ENCODE peak calls at places on chromosome 22, in four cellular contexts. One of them, this sample, is unnamed. For H3K27me3, the result is how much of the 10 kb centered on the place peaks cover.

GRCh38 chr22:32533265-32534068 is 58.9 kb downstream of the FBXO7 start:
- DNase-seq in body of pancreas: no peak
- DNase-seq in uterus: peak
- DNase-seq in astrocyte: peak
- DNase-seq in this sample: no peak

GRCh38 chr22:19728271-19728670 is 4.9 kb downstream of the GP1BB start:
- DNase-seq in body of pancreas: peak
- DNase-seq in uterus: no peak
- DNase-seq in astrocyte: no peak
- DNase-seq in this sample: no peak

GRCh38 chr22:20111045-20111688 is 4.7 kb upstream of the RANBP1 start:
- DNase-seq in body of pancreas: no peak
- DNase-seq in uterus: no peak
- DNase-seq in astrocyte: peak
- DNase-seq in this sample: no peak

GRCh38 chr22:20211997-20212753 is 55.9 kb downstream of the RTN4R start:
- DNase-seq in body of pancreas: peak
- DNase-seq in uterus: no peak
- DNase-seq in astrocyte: peak
- DNase-seq in this sample: no peak

GRCh38 chr22:30832407-30832987 is 136.1 kb downstream of the MORC2 start:
- DNase-seq in body of pancreas: no peak
- DNase-seq in uterus: no peak
- DNase-seq in astrocyte: no peak
- DNase-seq in this sample: no peak

GRCh38 chr22:29344137-29344536 is 28.6 kb upstream of the RASL10A start:
- DNase-seq in body of pancreas: peak
- DNase-seq in uterus: peak
- DNase-seq in astrocyte: peak
- DNase-seq in this sample: peak

GRCh38 chr22:27405672-27406388 is 395.7 kb downstream of the MN1 start:
- DNase-seq in body of pancreas: peak
- DNase-seq in uterus: no peak
- DNase-seq in astrocyte: no peak
- DNase-seq in this sample: no peak

GRCh38 chr22:16917144-16918003 is 90.6 kb downstream of the GAB4 start:
- DNase-seq in body of pancreas: peak
- DNase-seq in uterus: peak
- DNase-seq in astrocyte: no peak
- DNase-seq in this sample: no peak

GRCh38 chr22:32281092-32281491 is 25.9 kb upstream of the SLC5A4 start:
- DNase-seq in body of pancreas: no peak
- DNase-seq in uterus: no peak
- DNase-seq in astrocyte: peak
- DNase-seq in this sample: no peak

GRCh38 chr22:39325392-39325932 is 6.0 kb upstream of the RPL3 start:
- DNase-seq in body of pancreas: no peak
- DNase-seq in uterus: no peak
- DNase-seq in astrocyte: no peak
- DNase-seq in this sample: no peak

GRCh38 chr22:19343470-19343869 is 52.0 kb upstream of the CLTCL1 start:
- DNase-seq in body of pancreas: no peak
- DNase-seq in uterus: no peak
- DNase-seq in astrocyte: no peak
- DNase-seq in this sample: no peak

GRCh38 chr22:22818861-22819855 is 68.5 kb upstream of the IGLL5 start:
- DNase-seq in body of pancreas: no peak
- DNase-seq in uterus: no peak
- DNase-seq in astrocyte: no peak
- DNase-seq in this sample: no peak

GRCh38 chr22:48676266-48677167 is 1151.2 kb downstream of the BRD1 start:
- DNase-seq in body of pancreas: no peak
- DNase-seq in uterus: no peak
- DNase-seq in astrocyte: no peak
- DNase-seq in this sample: no peak
- H3K4me3 ChIP-seq in body of pancreas: no peak
- H3K4me3 ChIP-seq in uterus: no peak
- H3K4me3 ChIP-seq in astrocyte: no peak
- H3K4me3 ChIP-seq in this sample: no peak

DNA sequence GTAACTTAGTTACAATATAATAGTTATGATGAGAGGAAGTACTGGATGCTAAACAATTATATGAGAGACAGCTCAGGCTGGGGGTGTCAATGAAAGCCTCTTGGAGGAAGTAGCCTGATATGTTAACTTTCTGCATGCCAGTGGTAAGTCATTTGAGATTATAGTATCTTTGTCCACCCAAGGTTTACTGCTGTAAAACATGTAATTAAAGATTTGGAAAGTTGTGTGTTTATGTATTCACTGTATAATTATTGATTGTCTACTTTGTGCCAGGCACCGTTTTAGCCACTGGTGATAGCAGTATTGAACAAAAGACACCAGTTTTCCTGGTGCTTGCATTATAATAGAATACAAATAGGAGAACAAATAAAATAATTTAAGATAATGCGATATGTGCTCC is 624 bp upstream of the DNAJB7 start:
- DNase-seq in body of pancreas: no peak
- DNase-seq in uterus: no peak
- DNase-seq in astrocyte: no peak
- DNase-seq in this sample: no peak
- H3K27me3 ChIP-seq in body of pancreas: under half
- H3K27me3 ChIP-seq in uterus: under half
- H3K27me3 ChIP-seq in astrocyte: under half
- H3K27me3 ChIP-seq in this sample: under half

DNA sequence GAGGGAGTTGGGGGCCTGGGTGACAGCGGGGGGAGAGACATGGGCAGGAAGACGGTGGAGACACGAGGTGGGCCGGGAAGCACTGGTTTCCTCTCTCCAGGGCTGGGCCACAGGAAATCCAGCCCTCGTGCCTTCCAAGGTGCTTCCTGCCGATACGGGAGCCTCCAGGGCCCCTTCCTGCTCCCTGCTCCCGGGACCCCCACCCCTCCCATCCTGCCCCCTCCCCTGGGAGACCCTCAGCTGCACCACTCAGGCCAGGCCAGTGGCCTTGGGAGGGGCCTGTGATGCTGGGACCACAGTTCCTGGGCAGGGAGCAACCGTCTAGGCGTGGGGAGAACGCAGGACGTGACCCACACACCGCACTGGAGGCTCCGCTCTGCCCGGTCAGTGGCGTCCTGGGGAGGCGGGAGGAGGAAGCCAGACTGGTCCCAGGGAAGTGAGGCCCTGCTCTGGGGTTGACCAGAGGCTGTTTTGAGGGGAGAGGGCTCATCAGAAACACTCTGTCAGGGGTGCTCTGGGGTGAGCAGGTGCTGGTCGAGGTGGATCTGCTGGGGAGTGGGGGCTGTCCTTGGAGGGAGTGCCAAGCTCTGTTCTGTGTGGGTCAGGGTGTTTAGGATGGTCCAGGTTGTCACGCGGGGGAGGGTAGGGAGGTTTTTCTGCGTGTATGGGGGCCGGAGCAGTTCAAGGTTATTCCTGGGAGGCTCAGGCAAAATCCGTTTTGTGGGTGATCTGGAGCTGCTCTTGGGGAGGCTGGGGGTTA is at the start of gene SHANK3:
- DNase-seq in body of pancreas: no peak
- DNase-seq in uterus: peak
- DNase-seq in astrocyte: no peak
- DNase-seq in this sample: no peak
- H3K4me3 ChIP-seq in body of pancreas: no peak
- H3K4me3 ChIP-seq in uterus: peak
- H3K4me3 ChIP-seq in astrocyte: no peak
- H3K4me3 ChIP-seq in this sample: no peak

GRCh38 chr22:44328762-44329161 is 16.0 kb upstream of the SHISAL1 start:
- DNase-seq in body of pancreas: no peak
- DNase-seq in uterus: no peak
- DNase-seq in astrocyte: no peak
- DNase-seq in this sample: no peak

GRCh38 chr22:44328326-44328725 is 15.6 kb upstream of the SHISAL1 start:
- DNase-seq in body of pancreas: no peak
- DNase-seq in uterus: no peak
- DNase-seq in astrocyte: no peak
- DNase-seq in this sample: no peak

GRCh38 chr22:44330727-44331660 is 18.2 kb upstream of the SHISAL1 start:
- DNase-seq in body of pancreas: no peak
- DNase-seq in uterus: no peak
- DNase-seq in astrocyte: no peak
- DNase-seq in this sample: no peak

GRCh38 chr22:44330188-44330726 is 17.5 kb upstream of the SHISAL1 start:
- DNase-seq in body of pancreas: no peak
- DNase-seq in uterus: no peak
- DNase-seq in astrocyte: no peak
- DNase-seq in this sample: no peak

DNA sequence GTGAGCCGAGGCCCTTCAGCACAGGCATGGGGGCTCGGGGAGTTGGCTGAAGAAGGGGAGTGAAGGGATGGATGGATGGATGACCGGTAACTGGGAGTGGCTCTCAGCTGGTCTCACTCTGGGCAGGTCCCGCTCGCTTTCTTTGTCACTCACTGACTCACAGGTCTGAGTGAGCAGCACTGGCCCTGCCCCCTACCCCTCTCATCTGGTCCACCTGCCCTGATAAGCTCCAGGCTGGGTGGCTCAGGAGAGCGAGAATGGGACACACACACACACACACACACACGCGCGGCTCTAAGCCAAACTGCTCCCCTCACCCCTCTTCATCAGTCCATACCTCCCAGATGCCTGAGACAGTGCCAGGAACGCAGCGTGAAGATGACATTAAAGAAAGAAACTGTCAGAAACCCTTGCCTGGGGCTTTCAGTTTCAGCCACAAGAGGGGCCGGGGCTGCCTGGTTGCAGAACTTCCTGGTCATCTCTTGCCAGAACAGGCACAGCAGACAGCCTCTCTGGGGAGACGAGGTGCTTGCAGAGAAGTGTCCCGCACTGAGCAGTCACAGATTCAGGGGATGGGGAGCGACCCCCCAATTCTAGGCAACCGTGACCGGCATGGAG is 16.5 kb upstream of the SHISAL1 start:
- DNase-seq in body of pancreas: no peak
- DNase-seq in uterus: no peak
- DNase-seq in astrocyte: no peak
- DNase-seq in this sample: no peak
- H3K27me3 ChIP-seq in body of pancreas: under half
- H3K27me3 ChIP-seq in uterus: under half
- H3K27me3 ChIP-seq in astrocyte: under half
- H3K27me3 ChIP-seq in this sample: under half

GRCh38 chr22:37182949-37183245 is 5.2 kb downstream of the C1QTNF6 start:
- DNase-seq in body of pancreas: no peak
- DNase-seq in uterus: no peak
- DNase-seq in astrocyte: no peak
- DNase-seq in this sample: no peak

GRCh38 chr22:37185646-37186227 is 2.3 kb downstream of the C1QTNF6 start:
- DNase-seq in body of pancreas: no peak
- DNase-seq in uterus: no peak
- DNase-seq in astrocyte: no peak
- DNase-seq in this sample: no peak

GRCh38 chr22:37183432-37184379 is 4.3 kb downstream of the C1QTNF6 start:
- DNase-seq in body of pancreas: no peak
- DNase-seq in uterus: no peak
- DNase-seq in astrocyte: no peak
- DNase-seq in this sample: no peak

GRCh38 chr22:37184816-37185541 is 3.1 kb downstream of the C1QTNF6 start:
- DNase-seq in body of pancreas: no peak
- DNase-seq in uterus: no peak
- DNase-seq in astrocyte: no peak
- DNase-seq in this sample: no peak

GRCh38 chr22:37184380-37184755 is 3.7 kb downstream of the C1QTNF6 start:
- DNase-seq in body of pancreas: no peak
- DNase-seq in uterus: no peak
- DNase-seq in astrocyte: no peak
- DNase-seq in this sample: no peak
- H3K4me3 ChIP-seq in body of pancreas: no peak
- H3K4me3 ChIP-seq in uterus: no peak
- H3K4me3 ChIP-seq in astrocyte: no peak
- H3K4me3 ChIP-seq in this sample: no peak

GRCh38 chr22:48088926-48089536 is 1326.6 kb downstream of the TBC1D22A start:
- DNase-seq in body of pancreas: no peak
- DNase-seq in uterus: peak
- DNase-seq in astrocyte: no peak
- DNase-seq in this sample: no peak
- H3K27me3 ChIP-seq in body of pancreas: under half
- H3K27me3 ChIP-seq in uterus: under half
- H3K27me3 ChIP-seq in astrocyte: under half
- H3K27me3 ChIP-seq in this sample: under half

GRCh38 chr22:46122980-46123693 is 27.2 kb upstream of the PPARA start:
- DNase-seq in body of pancreas: peak
- DNase-seq in uterus: peak
- DNase-seq in astrocyte: no peak
- DNase-seq in this sample: no peak

GRCh38 chr22:46121079-46121478 is 29.2 kb upstream of the PPARA start:
- DNase-seq in body of pancreas: peak
- DNase-seq in uterus: no peak
- DNase-seq in astrocyte: no peak
- DNase-seq in this sample: no peak

GRCh38 chr22:46122511-46122971 is 27.8 kb upstream of the PPARA start:
- DNase-seq in body of pancreas: peak
- DNase-seq in uterus: peak
- DNase-seq in astrocyte: no peak
- DNase-seq in this sample: no peak

GRCh38 chr22:46120420-46120737 is 29.9 kb upstream of the PPARA start:
- DNase-seq in body of pancreas: no peak
- DNase-seq in uterus: no peak
- DNase-seq in astrocyte: no peak
- DNase-seq in this sample: no peak

DNA sequence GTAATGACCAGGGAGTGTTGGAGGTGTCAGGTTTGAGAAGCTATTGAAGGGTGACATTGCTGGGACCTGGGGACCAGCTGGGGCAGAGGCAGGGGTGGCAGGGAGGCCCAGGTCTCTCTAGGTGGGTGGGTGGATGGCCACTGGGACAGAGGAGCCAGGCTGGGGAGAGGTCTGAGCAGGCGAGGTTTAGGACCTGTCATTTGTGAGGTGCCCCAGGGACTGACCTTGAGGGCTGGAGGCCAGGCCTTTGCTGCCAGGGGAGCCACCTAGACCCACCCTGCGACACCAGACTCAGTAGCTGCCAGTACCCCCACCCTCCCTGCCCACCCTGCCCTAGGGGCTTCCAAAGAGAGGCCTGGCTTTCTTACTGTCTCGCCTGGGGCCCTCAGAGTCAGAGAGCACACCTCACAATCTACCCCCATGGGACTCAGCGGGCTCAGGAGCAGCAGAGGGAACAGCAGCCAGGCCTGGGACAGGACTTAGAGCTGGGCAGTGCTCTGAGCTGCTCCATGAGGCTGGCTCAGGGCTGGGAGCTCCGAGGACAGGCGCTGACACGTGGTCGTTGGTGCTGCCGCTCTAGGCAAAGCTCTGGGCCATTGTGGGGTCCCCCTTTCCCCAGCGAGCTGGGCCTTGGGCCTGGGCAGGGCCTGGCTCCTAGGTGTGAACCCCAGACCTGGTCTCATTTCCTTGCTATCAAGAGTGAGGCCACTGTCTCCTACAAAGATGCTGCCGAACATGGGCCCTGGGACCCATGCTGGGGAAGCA is 28.6 kb upstream of the PPARA start:
- DNase-seq in body of pancreas: peak
- DNase-seq in uterus: no peak
- DNase-seq in astrocyte: no peak
- DNase-seq in this sample: no peak
- H3K4me3 ChIP-seq in body of pancreas: no peak
- H3K4me3 ChIP-seq in uterus: no peak
- H3K4me3 ChIP-seq in astrocyte: no peak
- H3K4me3 ChIP-seq in this sample: no peak

GRCh38 chr22:42673898-42674390 is 24.8 kb upstream of the CYB5R3 start:
- DNase-seq in body of pancreas: no peak
- DNase-seq in uterus: no peak
- DNase-seq in astrocyte: peak
- DNase-seq in this sample: no peak
- H3K27me3 ChIP-seq in body of pancreas: under half
- H3K27me3 ChIP-seq in uterus: under half
- H3K27me3 ChIP-seq in astrocyte: under half
- H3K27me3 ChIP-seq in this sample: under half